ENCODE peak calls at places on chromosomes 13 and 19, in ten cellular contexts. D is K562, O is suprapubic skin, X is fibroblast of lung, V is mucosa of descending colon, J is left ventricle myocardium inferior, S is PC-3, R is fibroblast of the aortic adventitia, A is foreskin fibroblast, Z is psoas muscle. W is an unnamed sample.

GRCh38 chr13:45373116-45373606 is 32.2 kb upstream of the TPT1 start:
- DNase-seq in D (no peak), O (no peak), X (no peak), V (peak), J (no peak), S (no peak), R (no peak), A (no peak), Z (no peak), W (no peak)

GRCh38 chr19:3321696-3322095 is 44.7 kb upstream of the NFIC start:
- DNase-seq in D (no peak), O (no peak), X (no peak), V (no peak), J (no peak), S (no peak), R (no peak), A (no peak), Z (no peak), W (no peak)

GRCh38 chr19:16076958-16077611 is 790 bp downstream of the TPM4 start:
- DNase-seq in D (peak), O (peak), X (no peak), V (peak), J (peak), S (no peak), R (no peak), A (peak), Z (peak), W (no peak)

GRCh38 chr19:30666301-30666803 is 294.2 kb downstream of the ZNF536 start:
- DNase-seq in D (peak), O (no peak), X (no peak), V (peak), J (no peak), S (peak), R (peak), A (peak), Z (peak), W (no peak)

GRCh38 chr13:103140001-103140671 is 73.9 kb upstream of the SLC10A2 start:
- DNase-seq in D (peak), O (no peak), X (no peak), V (peak), J (no peak), S (peak), R (no peak), A (peak), Z (no peak), W (peak)

GRCh38 chr19:4568884-4569283 is 9.4 kb upstream of the SEMA6B start:
- DNase-seq in D (no peak), O (no peak), X (no peak), V (no peak), J (no peak), S (no peak), R (no peak), A (no peak), Z (no peak), W (no peak)

GRCh38 chr19:30206187-30206586 is 166.0 kb upstream of the ZNF536 start:
- DNase-seq in D (no peak), O (no peak), X (no peak), V (no peak), J (no peak), S (no peak), R (no peak), A (no peak), Z (no peak), W (no peak)

GRCh38 chr13:106110241-106110855 is 425.1 kb downstream of the EFNB2 start:
- DNase-seq in D (no peak), O (no peak), X (peak), V (no peak), J (no peak), S (peak), R (no peak), A (no peak), Z (no peak), W (no peak)

GRCh38 chr13:59533561-59534337 is 630.0 kb downstream of the DIAPH3 start:
- DNase-seq in D (no peak), O (no peak), X (peak), V (no peak), J (no peak), S (peak), R (no peak), A (no peak), Z (no peak), W (no peak)

GRCh38 chr13:114077938-114078335 is 54.5 kb downstream of the RASA3 start:
- DNase-seq in D (no peak), O (peak), X (peak), V (no peak), J (no peak), S (no peak), R (peak), A (peak), Z (no peak), W (peak)

GRCh38 chr13:21668665-21669599 is 1.9 kb upstream of the FGF9 start:
- DNase-seq in D (no peak), O (no peak), X (peak), V (peak), J (no peak), S (no peak), R (peak), A (peak), Z (peak), W (no peak)

GRCh38 chr19:4566402-4567051 is 7.0 kb upstream of the SEMA6B start:
- DNase-seq in D (no peak), O (no peak), X (no peak), V (no peak), J (no peak), S (no peak), R (no peak), A (no peak), Z (no peak), W (no peak)

GRCh38 chr19:10389863-10390262 is 9.5 kb upstream of the TYK2 start:
- DNase-seq in D (no peak), O (no peak), X (no peak), V (no peak), J (no peak), S (no peak), R (no peak), A (peak), Z (no peak), W (no peak)

GRCh38 chr13:22311734-22312404 is 641.0 kb downstream of the FGF9 start:
- DNase-seq in D (no peak), O (no peak), X (no peak), V (no peak), J (peak), S (no peak), R (no peak), A (no peak), Z (peak), W (no peak)

GRCh38 chr19:56133858-56134654 is 7.0 kb upstream of the ZNF444 start:
- DNase-seq in D (peak), O (no peak), X (no peak), V (no peak), J (no peak), S (peak), R (no peak), A (peak), Z (no peak), W (no peak)

GRCh38 chr13:27482996-27483395 is 32.6 kb upstream of the MTIF3 start:
- DNase-seq in D (no peak), O (peak), X (no peak), V (peak), J (no peak), S (no peak), R (no peak), A (no peak), Z (no peak), W (no peak)

GRCh38 chr19:19300613-19301012 is 19.7 kb downstream of the SUGP1 start:
- DNase-seq in D (no peak), O (no peak), X (no peak), V (no peak), J (no peak), S (no peak), R (no peak), A (no peak), Z (no peak), W (no peak)

GRCh38 chr13:24868874-24869273 is 104.9 kb downstream of the RNF17 start:
- DNase-seq in D (no peak), O (no peak), X (no peak), V (no peak), J (no peak), S (no peak), R (no peak), A (no peak), Z (no peak), W (no peak)

GRCh38 chr13:40031031-40031430 is 375.6 kb downstream of the COG6 start:
- DNase-seq in D (no peak), O (no peak), X (peak), V (no peak), J (no peak), S (peak), R (peak), A (peak), Z (no peak), W (peak)

GRCh38 chr13:40992678-40993077 is 26.4 kb downstream of the ELF1 start:
- DNase-seq in D (no peak), O (no peak), X (no peak), V (no peak), J (no peak), S (peak), R (peak), A (no peak), Z (no peak), W (no peak)

GRCh38 chr13:74325106-74325505 is 190.9 kb upstream of the KLF12 start:
- DNase-seq in D (no peak), O (no peak), X (peak), V (no peak), J (no peak), S (peak), R (peak), A (peak), Z (no peak), W (peak)

GRCh38 chr13:86692291-86692690 is 893.1 kb upstream of the SLITRK6 start:
- DNase-seq in D (no peak), O (no peak), X (no peak), V (no peak), J (no peak), S (no peak), R (no peak), A (no peak), Z (no peak), W (no peak)

GRCh38 chr13:71454509-71454908 is 412.5 kb downstream of the DACH1 start:
- DNase-seq in D (no peak), O (no peak), X (no peak), V (no peak), J (no peak), S (no peak), R (no peak), A (no peak), Z (no peak), W (no peak)

GRCh38 chr13:112759053-112759452 is 69.2 kb downstream of the ATP11A start:
- DNase-seq in D (no peak), O (no peak), X (no peak), V (no peak), J (no peak), S (no peak), R (no peak), A (no peak), Z (no peak), W (no peak)

GRCh38 chr13:33525759-33526158 is 240.2 kb upstream of the STARD13 start:
- DNase-seq in D (no peak), O (no peak), X (no peak), V (no peak), J (no peak), S (no peak), R (no peak), A (no peak), Z (no peak), W (no peak)

GRCh38 chr13:111902726-111903125 is 164.2 kb upstream of the SOX1 start:
- DNase-seq in D (no peak), O (peak), X (no peak), V (no peak), J (no peak), S (no peak), R (no peak), A (no peak), Z (no peak), W (no peak)

GRCh38 chr13:98141938-98142426 is 912 bp upstream of the FARP1 start:
- DNase-seq in D (no peak), O (no peak), X (no peak), V (peak), J (peak), S (no peak), R (no peak), A (peak), Z (peak), W (no peak)

GRCh38 chr13:109345433-109345941 is 440.9 kb downstream of the IRS2 start:
- DNase-seq in D (no peak), O (no peak), X (peak), V (no peak), J (no peak), S (peak), R (peak), A (peak), Z (no peak), W (no peak)

GRCh38 chr13:93227280-93227905 is 786 bp downstream of the GPC6 start:
- DNase-seq in D (peak), O (no peak), X (peak), V (peak), J (no peak), S (peak), R (peak), A (peak), Z (peak), W (no peak)

GRCh38 chr13:80504453-80504852 is 163.5 kb upstream of the SPRY2 start:
- DNase-seq in D (no peak), O (no peak), X (no peak), V (no peak), J (no peak), S (no peak), R (no peak), A (no peak), Z (no peak), W (no peak)

GRCh38 chr13:24119593-24120508 is 40.7 kb upstream of the SPATA13 start:
- DNase-seq in D (no peak), O (no peak), X (peak), V (no peak), J (no peak), S (no peak), R (peak), A (no peak), Z (no peak), W (no peak)

GRCh38 chr13:26618726-26619125 is 61.2 kb downstream of the WASF3 start:
- DNase-seq in D (no peak), O (no peak), X (peak), V (no peak), J (no peak), S (no peak), R (no peak), A (no peak), Z (no peak), W (no peak)

GRCh38 chr19:51022526-51022925 is 3.0 kb upstream of the KLK10 start:
- DNase-seq in D (no peak), O (no peak), X (no peak), V (no peak), J (no peak), S (no peak), R (no peak), A (no peak), Z (no peak), W (no peak)

GRCh38 chr19:13741893-13742292 is 22.4 kb upstream of the MRI1 start:
- DNase-seq in D (no peak), O (no peak), X (no peak), V (no peak), J (no peak), S (no peak), R (no peak), A (no peak), Z (no peak), W (no peak)

GRCh38 chr19:50837300-50837699 is 3.9 kb upstream of the KLK15 start:
- DNase-seq in D (no peak), O (no peak), X (no peak), V (peak), J (no peak), S (no peak), R (no peak), A (no peak), Z (no peak), W (no peak)

GRCh38 chr13:34900288-34900739 is 41.8 kb upstream of the NBEA start:
- DNase-seq in D (no peak), O (no peak), X (no peak), V (no peak), J (no peak), S (no peak), R (no peak), A (no peak), Z (no peak), W (no peak)
- H3K4me3 ChIP-seq in D (no peak), O (no peak), X (no peak), V (no peak), J (no peak), S (no peak), R (no peak), A (no peak), Z (no peak), W (no peak)

DNA sequence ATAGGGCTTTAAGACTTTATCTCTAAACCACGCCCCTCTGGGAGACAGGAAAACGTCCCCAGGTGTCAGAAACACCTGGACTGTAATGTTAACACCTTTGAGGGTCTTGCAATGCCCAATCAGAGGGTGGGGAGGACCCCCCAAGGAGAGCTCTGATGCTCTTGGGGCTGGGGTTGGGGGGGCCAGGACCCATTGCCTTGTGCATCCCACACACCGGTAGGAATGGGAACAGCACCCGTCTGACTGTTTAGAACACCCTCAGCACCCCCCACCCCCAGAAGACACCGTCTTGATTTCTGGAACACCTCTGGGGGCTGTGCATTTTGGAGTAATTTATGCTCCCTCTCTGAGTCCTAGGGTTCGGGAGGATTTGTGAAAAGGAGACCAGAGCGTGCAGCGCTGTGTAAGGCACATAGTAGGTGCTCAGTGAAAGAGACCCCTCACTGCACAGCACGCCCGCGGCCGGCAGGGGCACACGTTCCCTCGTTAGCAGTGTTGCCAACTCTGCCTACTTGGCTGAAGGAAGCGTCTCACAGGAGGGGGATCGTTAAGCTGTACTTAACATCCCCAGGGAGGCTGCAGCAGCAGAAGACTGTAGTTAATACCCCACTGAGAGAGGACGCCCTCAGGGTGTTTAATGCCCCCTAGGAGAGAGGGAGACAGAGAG is 2.8 kb upstream of the ERFL start:
- DNase-seq in D (no peak), O (no peak), X (no peak), V (no peak), J (no peak), S (no peak), R (no peak), A (no peak), Z (no peak), W (no peak)
- TF ChIP-seq CTCF in D (no peak), O (no peak), X (peak), V (no peak), J (peak), S (no peak), R (peak), A (peak), Z (no peak), W (peak)

GRCh38 chr19:8050274-8051096 is 2.1 kb upstream of the CCL25 start:
- DNase-seq in D (peak), O (peak), X (peak), V (peak), J (peak), S (peak), R (peak), A (peak), Z (peak), W (peak)
- H3K4me3 ChIP-seq in D (peak), O (peak), X (no peak), V (no peak), J (peak), S (peak), R (no peak), A (no peak), Z (peak), W (peak)

GRCh38 chr19:1211494-1212234 is 6.1 kb downstream of the STK11 start:
- DNase-seq in D (no peak), O (no peak), X (peak), V (no peak), J (no peak), S (no peak), R (no peak), A (no peak), Z (peak), W (no peak)
- TF ChIP-seq CTCF in D (no peak), O (no peak), X (no peak), V (no peak), J (no peak), S (no peak), R (no peak), A (no peak), Z (no peak), W (no peak)

DNA sequence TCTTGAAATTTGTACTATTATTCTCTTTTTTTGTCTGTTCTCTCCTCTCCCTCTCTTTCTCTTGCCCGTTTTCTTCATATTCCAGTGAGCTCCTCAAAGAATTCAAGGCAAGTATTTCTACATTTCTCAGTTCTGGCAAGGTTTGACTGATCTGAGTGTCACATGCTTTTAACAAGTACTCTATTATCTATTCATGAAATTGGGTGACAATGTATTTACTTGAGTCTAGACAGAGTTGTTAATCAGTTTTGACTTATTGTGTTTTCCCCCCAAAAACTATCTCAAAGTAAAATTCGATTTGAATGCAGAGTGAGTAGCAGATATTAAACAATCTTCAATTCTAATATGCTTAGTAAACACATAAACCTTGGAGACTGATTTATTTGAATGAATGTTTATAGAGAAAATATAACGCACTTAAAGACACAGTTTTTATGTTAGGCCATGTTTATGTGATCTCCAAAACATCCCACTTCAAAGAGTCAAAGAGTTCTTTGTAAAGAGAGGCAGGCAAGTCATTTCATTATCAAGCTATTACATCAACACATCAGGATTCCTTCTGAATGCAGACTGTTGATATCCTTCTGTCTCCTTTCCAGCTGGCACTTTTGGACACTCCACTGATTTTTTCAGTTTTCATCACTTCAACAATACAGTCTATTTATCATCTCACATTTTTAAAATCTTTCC is 166.5 kb downstream of the SLITRK6 start:
- DNase-seq in D (no peak), O (no peak), X (peak), V (no peak), J (no peak), S (no peak), R (no peak), A (no peak), Z (no peak), W (no peak)
- H3K4me3 ChIP-seq in D (no peak), O (no peak), X (no peak), V (no peak), J (no peak), S (no peak), R (no peak), A (no peak), Z (no peak), W (no peak)